ENCODE peak calls at places on chromosomes 1 and 21, in seven cellular contexts. W is gastrocnemius medialis, E is ovary, Q is right lobe of liver, J is prostate gland, I is transverse colon, G is esophagus squamous epithelium. Y is an unnamed sample.

GRCh38 chr1:152902676-152903075 is 5.7 kb upstream of the IVL start:
- DNase-seq in J (no peak), Q (no peak), G (no peak), W (no peak), E (no peak), I (no peak), Y (no peak)

GRCh38 chr1:214658785-214659184 is 55.8 kb downstream of the CENPF start:
- DNase-seq in W (no peak), G (no peak), I (no peak), J (no peak), Q (no peak), E (no peak), Y (no peak)

GRCh38 chr1:112337028-112337531 is 58.9 kb upstream of the CTTNBP2NL start:
- DNase-seq in Q (peak), G (no peak), I (no peak), E (no peak), W (no peak), J (peak), Y (no peak)

GRCh38 chr1:234676103-234676594 is 66.2 kb upstream of the IRF2BP2 start:
- DNase-seq in Q (peak), G (no peak), W (peak), J (peak), E (peak), I (peak), Y (peak)

GRCh38 chr1:44485229-44485932 is 80.3 kb downstream of the RNF220 start:
- DNase-seq in W (no peak), I (no peak), E (no peak), Q (no peak), J (no peak), G (no peak), Y (no peak)

GRCh38 chr1:108972941-108973340 is 9.7 kb upstream of the CLCC1 start:
- DNase-seq in Q (no peak), G (no peak), J (no peak), E (no peak), W (no peak), I (no peak), Y (no peak)

GRCh38 chr1:172143384-172144025 is 277.0 kb upstream of the C1orf105 start:
- DNase-seq in E (no peak), J (no peak), I (no peak), W (no peak), Q (no peak), G (no peak), Y (no peak)

GRCh38 chr1:51998007-51998406 is 7.5 kb upstream of the RAB3B start:
- DNase-seq in J (no peak), I (no peak), E (no peak), Q (no peak), G (no peak), W (no peak), Y (no peak)

GRCh38 chr1:233883671-233884070 is 20.8 kb upstream of the SLC35F3 start:
- DNase-seq in W (no peak), I (no peak), J (no peak), E (no peak), Q (no peak), G (no peak), Y (no peak)

GRCh38 chr1:171217658-171218443 is 30.4 kb upstream of the FMO1 start:
- DNase-seq in E (no peak), J (no peak), G (no peak), I (no peak), Q (no peak), W (no peak), Y (no peak)

GRCh38 chr1:55334140-55334539 is 119.0 kb upstream of the USP24 start:
- DNase-seq in G (no peak), W (no peak), J (no peak), Q (no peak), E (no peak), I (no peak), Y (no peak)

GRCh38 chr21:22791986-22792560 is 1793.9 kb downstream of the NCAM2 start:
- DNase-seq in Q (no peak), I (no peak), J (peak), W (no peak), G (no peak), E (no peak), Y (no peak)

GRCh38 chr21:15421947-15422346 is 307.8 kb upstream of the USP25 start:
- DNase-seq in G (no peak), W (no peak), Q (no peak), J (no peak), I (no peak), E (no peak), Y (no peak)

GRCh38 chr1:102693345-102693744 is 415.0 kb downstream of the COL11A1 start:
- DNase-seq in W (no peak), Q (no peak), J (no peak), E (no peak), I (no peak), G (no peak), Y (no peak)

GRCh38 chr1:79186260-79186659 is 179.7 kb upstream of the ADGRL4 start:
- DNase-seq in Q (no peak), W (no peak), E (no peak), G (no peak), I (no peak), J (no peak), Y (no peak)

DNA sequence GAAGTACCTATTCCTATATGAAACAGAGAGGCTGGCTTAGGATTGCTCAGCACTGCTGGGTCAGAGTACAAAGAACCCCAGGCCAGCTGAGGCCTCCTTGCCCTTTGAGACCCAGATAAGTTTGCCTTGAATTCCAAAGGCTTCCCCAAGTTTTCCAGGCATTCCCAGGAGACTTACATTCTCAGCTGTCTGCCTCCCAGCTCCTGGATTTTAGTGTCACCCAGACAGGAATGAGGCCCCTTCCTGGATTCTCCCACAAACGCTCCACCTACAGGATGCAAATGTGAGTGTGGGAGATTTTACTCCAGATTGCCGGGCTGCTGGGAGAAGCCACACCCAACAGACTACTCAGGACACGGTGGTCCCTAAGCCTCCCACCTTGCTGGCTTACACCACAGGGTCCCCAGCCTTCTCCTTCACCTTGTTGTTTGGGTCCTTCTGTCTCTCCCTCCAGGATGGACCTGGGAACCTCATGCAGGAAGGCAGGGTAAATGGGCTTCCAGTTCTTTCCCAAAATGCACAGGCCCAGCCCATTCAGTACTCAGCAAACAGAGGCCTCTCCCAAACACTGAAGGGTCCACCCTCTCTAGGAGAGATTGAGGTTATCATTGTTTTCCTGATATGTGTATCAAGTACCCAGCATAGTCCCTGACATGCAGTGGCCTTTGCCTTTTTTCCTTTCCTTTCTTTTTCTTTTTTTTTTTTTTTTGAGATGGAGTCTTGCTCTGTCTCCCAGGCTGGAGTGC is 10.6 kb downstream of the RHBG start:
- DNase-seq in Q (no peak), E (no peak), I (no peak), G (no peak), W (no peak), J (no peak), Y (no peak)
- TF ChIP-seq CTCF in Q (no peak), E (no peak), I (no peak), G (no peak), W (no peak), J (no peak), Y (no peak)

GRCh38 chr1:94961582-94961981 is 34.7 kb upstream of the CNN3 start:
- DNase-seq in I (no peak), W (no peak), E (no peak), Q (no peak), G (no peak), J (no peak), Y (no peak)

GRCh38 chr1:94963864-94964263 is 37.0 kb upstream of the CNN3 start:
- DNase-seq in I (no peak), J (no peak), E (no peak), W (no peak), G (no peak), Q (no peak), Y (no peak)

GRCh38 chr1:94962745-94963265 is 35.9 kb upstream of the CNN3 start:
- DNase-seq in I (peak), G (no peak), E (peak), J (peak), Q (peak), W (no peak), Y (no peak)

GRCh38 chr1:94966033-94966432 is 39.1 kb upstream of the CNN3 start:
- DNase-seq in Q (no peak), E (no peak), J (no peak), G (no peak), W (no peak), I (no peak), Y (no peak)

DNA sequence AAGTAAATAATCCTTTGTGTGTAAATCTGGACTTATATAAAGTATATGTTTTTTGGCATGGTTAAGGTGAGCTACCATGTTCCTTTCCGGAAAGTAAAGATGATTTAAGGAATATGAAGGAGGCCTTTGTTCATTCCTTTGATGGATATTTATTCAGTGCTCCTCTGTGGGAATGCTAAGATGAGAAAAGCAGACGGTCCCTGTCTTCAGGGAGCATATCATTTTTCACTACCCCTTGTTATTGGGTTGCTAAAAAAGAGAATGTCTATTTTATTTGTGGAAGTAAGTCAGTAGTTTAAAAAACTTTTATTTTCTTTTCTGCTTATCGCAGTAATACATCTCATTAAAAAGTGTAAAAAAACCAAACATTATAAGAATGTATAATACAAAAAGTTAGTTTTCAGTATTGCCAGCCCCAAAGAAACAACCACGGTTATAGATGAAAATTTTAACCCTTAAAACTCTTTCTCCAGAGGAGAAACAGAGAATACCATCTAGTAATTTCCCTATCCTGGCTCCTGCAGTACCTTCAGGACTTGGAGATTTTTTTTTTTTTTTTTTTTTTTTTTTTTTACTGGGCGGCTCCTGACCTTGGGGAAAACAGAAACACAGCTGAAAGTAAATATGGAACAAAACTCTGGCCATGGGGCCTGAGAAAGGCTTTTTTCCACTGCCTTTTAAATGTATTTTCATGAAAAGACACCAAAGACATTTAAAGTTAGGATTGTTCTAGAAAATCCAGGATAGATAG is 35.3 kb upstream of the CNN3 start:
- DNase-seq in E (no peak), J (no peak), G (no peak), I (no peak), Q (no peak), W (no peak), Y (no peak)
- H3K4me3 ChIP-seq in E (peak), J (peak), G (peak), I (no peak), Q (peak), W (peak), Y (no peak)

GRCh38 chr1:17438977-17439249 is 564 bp downstream of the RCC2 start:
- DNase-seq in I (no peak), E (no peak), W (no peak), Q (no peak), J (no peak), G (no peak), Y (no peak)
- TF ChIP-seq POLR2A in I (no peak), E (no peak), W (no peak), Q (no peak), J (no peak), G (no peak), Y (no peak)

GRCh38 chr1:110209715-110210603 is at the start of gene KCNC4:
- DNase-seq in G (peak), Q (peak), J (peak), E (peak), I (peak), W (peak), Y (peak)

GRCh38 chr1:110213143-110213540 is 3.0 kb downstream of the KCNC4 start:
- DNase-seq in G (no peak), Q (no peak), E (no peak), I (no peak), W (no peak), J (no peak), Y (no peak)

GRCh38 chr1:110212165-110213142 is 2.3 kb downstream of the KCNC4 start:
- DNase-seq in G (no peak), Q (no peak), J (no peak), I (no peak), E (peak), W (no peak), Y (no peak)

GRCh38 chr1:110210604-110211502 is 739 bp downstream of the KCNC4 start:
- DNase-seq in J (peak), G (no peak), Q (peak), I (peak), W (no peak), E (peak), Y (peak)

GRCh38 chr1:110211503-110212164 is 1.5 kb downstream of the KCNC4 start:
- DNase-seq in W (no peak), I (no peak), E (no peak), J (no peak), G (no peak), Q (no peak), Y (no peak)
- TF ChIP-seq CTCF in W (no peak), I (no peak), E (no peak), J (no peak), G (no peak), Q (no peak), Y (no peak)

GRCh38 chr1:47444317-47444577 is 6.4 kb downstream of the FOXD2 start:
- DNase-seq in E (no peak), Q (no peak), J (no peak), W (no peak), I (no peak), G (no peak), Y (no peak)
- H3K4me3 ChIP-seq in E (no peak), Q (no peak), J (no peak), W (no peak), I (no peak), G (no peak), Y (no peak)

GRCh38 chr21:33968998-33969353 is 53.4 kb upstream of the ATP5PO start:
- DNase-seq in J (no peak), W (no peak), E (no peak), Q (no peak), G (no peak), I (no peak), Y (no peak)

GRCh38 chr21:33967086-33967571 is 51.5 kb upstream of the ATP5PO start:
- DNase-seq in W (no peak), I (no peak), Q (no peak), E (no peak), J (no peak), G (no peak), Y (no peak)

GRCh38 chr21:33966324-33966949 is 50.8 kb upstream of the ATP5PO start:
- DNase-seq in I (no peak), E (no peak), J (no peak), G (no peak), Q (no peak), W (no peak), Y (no peak)

GRCh38 chr21:33969600-33969999 is 54.0 kb upstream of the ATP5PO start:
- DNase-seq in Q (no peak), G (no peak), E (no peak), I (no peak), W (no peak), J (no peak), Y (no peak)

DNA sequence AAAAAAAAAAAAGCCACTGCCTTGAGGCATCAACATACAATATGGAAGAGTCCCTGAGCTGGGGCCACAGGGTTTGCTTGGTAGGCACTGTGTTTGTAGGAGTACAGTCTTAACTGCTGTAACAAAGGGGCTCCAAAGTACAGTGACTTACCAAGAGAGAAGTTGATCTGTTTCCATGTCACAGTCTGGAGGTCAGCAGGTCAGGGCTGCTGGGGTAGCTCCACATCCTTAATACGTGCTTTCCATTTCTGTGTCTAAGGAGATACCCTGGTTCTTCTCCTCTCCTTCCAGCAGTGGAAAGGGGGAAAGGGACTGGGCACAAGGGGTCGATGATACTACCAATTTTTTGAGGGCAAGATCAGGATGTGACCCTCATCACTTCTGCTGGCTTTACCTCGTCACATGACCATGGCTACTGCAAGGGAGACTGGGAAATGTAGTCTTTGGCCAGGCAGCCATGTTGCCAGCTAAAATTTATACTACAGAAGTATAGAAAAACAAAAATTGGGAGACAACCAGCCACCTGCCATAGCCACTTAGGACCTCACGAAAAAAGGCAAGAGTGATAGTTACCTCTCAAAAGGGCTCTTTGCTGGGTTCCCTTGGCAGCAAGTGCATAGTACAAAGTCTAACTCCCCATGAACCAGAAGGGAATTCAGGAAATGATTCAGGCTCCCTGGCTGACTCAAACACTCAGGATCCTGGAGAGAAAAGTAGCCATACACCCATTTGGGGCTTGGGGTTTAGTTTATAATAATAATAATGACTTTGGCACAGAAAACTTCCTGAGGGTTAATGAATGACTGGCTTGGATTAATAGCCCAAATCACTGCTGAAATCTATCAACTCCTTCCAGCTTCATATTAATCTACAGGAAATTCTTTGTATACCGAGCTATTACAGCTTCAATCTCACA is 52.7 kb upstream of the ATP5PO start:
- DNase-seq in W (no peak), G (no peak), J (no peak), I (peak), Q (no peak), E (no peak), Y (peak)
- TF ChIP-seq POLR2A in W (no peak), G (no peak), J (no peak), I (no peak), Q (no peak), E (no peak), Y (no peak)